ENCODE peak calls at places on chromosomes 12 and 14, in ten cellular contexts. L is GM10248, A is epithelial cell of esophagus, Q is glutamatergic neuron, K is transverse colon, E is WTC11, G is thoracic aorta, H is dorsolateral prefrontal cortex, I is A549, P is GM20000. T is an unnamed sample.

GRCh38 chr12:49969027-49969426 is 3.7 kb upstream of the AQP6 start:
- DNase-seq in L (no peak), A (no peak), Q (no peak), K (no peak), E (no peak), G (no peak), H (no peak), I (no peak), P (no peak), T (no peak)

GRCh38 chr12:39905152-39905551 is 200.7 kb downstream of the SLC2A13 start:
- DNase-seq in L (no peak), A (no peak), Q (no peak), K (peak), E (no peak), G (no peak), H (peak), I (no peak), P (no peak), T (no peak)

GRCh38 chr12:23640754-23641153 is 308.7 kb downstream of the SOX5 start:
- DNase-seq in L (no peak), A (no peak), Q (no peak), K (no peak), E (peak), G (no peak), H (no peak), I (no peak), P (no peak), T (no peak)

GRCh38 chr14:68910540-68910939 is 68.6 kb downstream of the ACTN1 start:
- DNase-seq in L (no peak), A (no peak), Q (no peak), K (no peak), E (no peak), G (no peak), H (no peak), I (no peak), P (no peak), T (peak)

GRCh38 chr14:62189698-62190097 is 427.5 kb downstream of the SNAPC1 start:
- DNase-seq in L (no peak), A (peak), Q (no peak), K (no peak), E (no peak), G (no peak), H (no peak), I (no peak), P (no peak), T (no peak)

GRCh38 chr14:55448146-55448614 is 7.8 kb upstream of the TBPL2 start:
- DNase-seq in L (no peak), A (peak), Q (no peak), K (peak), E (no peak), G (peak), H (no peak), I (peak), P (no peak), T (no peak)

GRCh38 chr12:51333536-51333935 is 9.6 kb upstream of the BIN2 start:
- DNase-seq in L (no peak), A (no peak), Q (no peak), K (no peak), E (no peak), G (no peak), H (no peak), I (no peak), P (no peak), T (no peak)

GRCh38 chr12:125797421-125798175 is 732.4 kb downstream of the AACS start:
- DNase-seq in L (no peak), A (no peak), Q (no peak), K (no peak), E (no peak), G (no peak), H (no peak), I (no peak), P (no peak), T (no peak)

GRCh38 chr14:24401810-24402702 is 3.3 kb downstream of the NYNRIN start:
- DNase-seq in L (no peak), A (no peak), Q (no peak), K (no peak), E (no peak), G (no peak), H (no peak), I (no peak), P (no peak), T (no peak)

GRCh38 chr14:38199768-38200167 is 7.9 kb upstream of the SSTR1 start:
- DNase-seq in L (no peak), A (peak), Q (no peak), K (no peak), E (no peak), G (no peak), H (no peak), I (no peak), P (no peak), T (no peak)

GRCh38 chr12:15044461-15044860 is 71.6 kb downstream of the PDE6H start:
- DNase-seq in L (no peak), A (no peak), Q (no peak), K (no peak), E (no peak), G (no peak), H (no peak), I (no peak), P (no peak), T (no peak)

GRCh38 chr14:98736701-98737338 is 535.2 kb downstream of the BCL11B start:
- DNase-seq in L (no peak), A (no peak), Q (no peak), K (no peak), E (no peak), G (no peak), H (no peak), I (no peak), P (no peak), T (no peak)

GRCh38 chr12:53231859-53232640 is at the start of gene RARG:
- DNase-seq in L (peak), A (peak), Q (no peak), K (peak), E (peak), G (peak), H (no peak), I (peak), P (peak), T (peak)

GRCh38 chr12:50520345-50520744 is 15.6 kb downstream of the DIP2B start:
- DNase-seq in L (no peak), A (no peak), Q (no peak), K (no peak), E (no peak), G (no peak), H (no peak), I (no peak), P (no peak), T (no peak)

GRCh38 chr12:124321556-124322270 is 26.8 kb downstream of the RFLNA start:
- DNase-seq in L (no peak), A (no peak), Q (no peak), K (no peak), E (no peak), G (no peak), H (no peak), I (no peak), P (no peak), T (no peak)

GRCh38 chr12:91326043-91327027 is 143.7 kb upstream of the DCN start:
- DNase-seq in L (peak), A (peak), Q (no peak), K (peak), E (peak), G (peak), H (no peak), I (peak), P (peak), T (peak)

GRCh38 chr12:112303004-112303403 is 79.2 kb downstream of the HECTD4 start:
- DNase-seq in L (peak), A (peak), Q (no peak), K (no peak), E (no peak), G (no peak), H (no peak), I (peak), P (peak), T (peak)

GRCh38 chr12:128091101-128091795 is 175.7 kb upstream of the TMEM132C start:
- DNase-seq in L (no peak), A (no peak), Q (no peak), K (no peak), E (no peak), G (no peak), H (no peak), I (no peak), P (no peak), T (no peak)

GRCh38 chr12:78149459-78149858 is 318.8 kb downstream of the NAV3 start:
- DNase-seq in L (no peak), A (no peak), Q (no peak), K (no peak), E (no peak), G (no peak), H (no peak), I (no peak), P (no peak), T (no peak)

GRCh38 chr12:89884917-89885316 is 176.3 kb upstream of the ATP2B1 start:
- DNase-seq in L (no peak), A (no peak), Q (no peak), K (no peak), E (no peak), G (no peak), H (no peak), I (no peak), P (no peak), T (no peak)

GRCh38 chr12:86496595-86496994 is 240.4 kb upstream of the MGAT4C start:
- DNase-seq in L (no peak), A (peak), Q (no peak), K (no peak), E (no peak), G (no peak), H (no peak), I (no peak), P (no peak), T (no peak)

GRCh38 chr12:43103866-43104265 is 448.1 kb downstream of the ADAMTS20 start:
- DNase-seq in L (no peak), A (no peak), Q (no peak), K (no peak), E (no peak), G (no peak), H (no peak), I (no peak), P (no peak), T (no peak)

GRCh38 chr14:35220920-35221319 is 71.3 kb upstream of the PSMA6 start:
- DNase-seq in L (no peak), A (no peak), Q (no peak), K (no peak), E (no peak), G (no peak), H (no peak), I (no peak), P (no peak), T (no peak)

GRCh38 chr12:111334393-111334915 is 34.4 kb downstream of the PHETA1 start:
- DNase-seq in L (no peak), A (no peak), Q (no peak), K (no peak), E (no peak), G (no peak), H (no peak), I (no peak), P (no peak), T (no peak)

GRCh38 chr14:68759017-68759569 is 33.8 kb downstream of the ZFP36L1 start:
- DNase-seq in L (no peak), A (no peak), Q (no peak), K (no peak), E (no peak), G (no peak), H (no peak), I (no peak), P (no peak), T (no peak)

GRCh38 chr14:106491851-106492250 is 965.5 kb downstream of the TMEM121 start:
- DNase-seq in L (no peak), A (no peak), Q (no peak), K (peak), E (peak), G (no peak), H (no peak), I (no peak), P (no peak), T (peak)

GRCh38 chr12:101740980-101741379 is 1.7 kb upstream of the SYCP3 start:
- DNase-seq in L (no peak), A (peak), Q (no peak), K (no peak), E (no peak), G (no peak), H (no peak), I (no peak), P (no peak), T (no peak)

GRCh38 chr14:24887623-24888304 is 162.2 kb downstream of the STXBP6 start:
- DNase-seq in L (no peak), A (no peak), Q (no peak), K (no peak), E (no peak), G (no peak), H (no peak), I (no peak), P (no peak), T (no peak)

GRCh38 chr12:29711381-29711780 is 72.4 kb downstream of the TMTC1 start:
- DNase-seq in L (no peak), A (no peak), Q (no peak), K (no peak), E (no peak), G (no peak), H (no peak), I (no peak), P (no peak), T (no peak)

GRCh38 chr14:93708311-93708734 is 80.0 kb downstream of the PRIMA1 start:
- DNase-seq in L (no peak), A (no peak), Q (no peak), K (no peak), E (no peak), G (no peak), H (no peak), I (no peak), P (no peak), T (no peak)

GRCh38 chr12:98814254-98814653 is 169.2 kb downstream of the APAF1 start:
- DNase-seq in L (no peak), A (no peak), Q (no peak), K (no peak), E (no peak), G (no peak), H (no peak), I (no peak), P (no peak), T (no peak)

DNA sequence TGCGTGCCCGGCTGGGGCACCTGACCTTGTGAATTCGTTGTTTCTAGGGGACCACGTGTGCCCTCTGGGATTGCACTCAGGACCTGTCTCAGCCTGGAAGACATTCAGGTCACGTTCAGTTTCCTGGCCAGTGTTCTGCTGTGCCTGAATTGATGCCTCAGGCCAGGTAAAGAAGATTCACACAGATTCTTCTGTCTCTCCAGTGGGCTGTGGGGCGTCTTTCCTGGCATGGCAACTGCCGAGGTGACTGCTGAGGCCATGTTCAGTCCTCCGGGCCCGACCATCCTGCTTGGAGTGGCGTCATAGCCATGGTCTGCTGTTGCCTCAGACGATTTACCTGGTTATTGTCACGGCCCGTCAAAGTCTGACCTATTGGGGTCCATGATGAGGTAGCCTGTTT is 13.5 kb downstream of the ZNF605 start:
- DNase-seq in L (no peak), A (no peak), Q (no peak), K (no peak), E (no peak), G (no peak), H (no peak), I (no peak), P (no peak), T (no peak)
- TF ChIP-seq CTCF in L (no peak), A (no peak), Q (no peak), K (no peak), E (no peak), G (no peak), H (no peak), I (no peak), P (no peak), T (no peak)

DNA sequence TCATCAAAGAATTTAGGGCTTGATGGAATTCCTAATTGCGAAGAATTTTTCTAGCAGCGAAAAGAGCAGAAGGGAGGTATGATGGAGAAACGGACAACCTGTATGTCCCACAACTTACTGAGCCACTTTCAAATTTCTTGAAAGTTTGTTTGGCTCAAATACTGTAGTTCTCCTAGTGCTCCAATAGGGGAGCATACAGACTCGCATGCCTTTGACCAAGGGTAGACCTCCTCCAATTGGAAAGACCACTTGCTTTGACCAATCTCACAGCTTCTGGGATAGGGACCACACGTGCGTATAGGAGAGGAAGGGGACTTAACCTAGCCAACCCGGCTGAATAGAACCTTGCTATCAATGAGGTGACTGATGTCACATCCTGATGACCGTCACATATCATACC is 28.6 kb downstream of the SLC35F4 start:
- DNase-seq in L (no peak), A (no peak), Q (no peak), K (no peak), E (no peak), G (no peak), H (no peak), I (no peak), P (no peak), T (no peak)
- TF ChIP-seq CTCF in L (no peak), A (peak), Q (no peak), K (no peak), E (no peak), G (no peak), H (no peak), I (no peak), P (no peak), T (no peak)

DNA sequence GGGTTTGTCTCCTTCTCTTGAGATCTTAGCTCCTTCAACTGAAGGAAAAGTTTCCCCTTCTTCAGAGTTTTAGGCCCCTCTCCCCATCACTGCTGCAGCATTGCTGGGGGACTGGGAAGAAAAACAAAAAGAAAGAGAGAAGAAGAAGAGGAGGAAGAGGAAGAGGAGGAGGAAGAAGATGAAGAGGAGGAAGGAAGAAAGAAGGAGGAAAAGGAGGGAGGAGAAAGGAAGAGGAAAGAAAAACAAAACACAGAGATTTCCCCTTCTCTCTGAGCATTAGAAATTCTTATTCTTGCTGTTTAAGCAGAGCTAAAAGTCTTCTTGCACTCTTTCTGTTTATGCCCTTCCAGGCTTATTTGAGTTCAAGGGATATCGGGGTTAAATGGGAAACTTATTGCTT is 219.8 kb upstream of the AMIGO2 start:
- DNase-seq in L (no peak), A (no peak), Q (no peak), K (no peak), E (no peak), G (no peak), H (no peak), I (no peak), P (no peak), T (no peak)
- TF ChIP-seq CTCF in L (no peak), A (no peak), Q (no peak), K (no peak), E (no peak), G (no peak), H (no peak), I (no peak), P (no peak), T (no peak)

GRCh38 chr12:3526776-3527175 is 35.8 kb downstream of the PRMT8 start:
- DNase-seq in L (no peak), A (no peak), Q (no peak), K (no peak), E (no peak), G (no peak), H (no peak), I (no peak), P (no peak), T (no peak)

GRCh38 chr12:3523728-3524127 is 32.7 kb downstream of the PRMT8 start:
- DNase-seq in L (no peak), A (peak), Q (no peak), K (no peak), E (no peak), G (no peak), H (no peak), I (no peak), P (no peak), T (no peak)

GRCh38 chr12:3520711-3521110 is 29.7 kb downstream of the PRMT8 start:
- DNase-seq in L (no peak), A (peak), Q (no peak), K (no peak), E (no peak), G (no peak), H (no peak), I (no peak), P (no peak), T (no peak)

GRCh38 chr12:3520168-3520567 is 29.2 kb downstream of the PRMT8 start:
- DNase-seq in L (no peak), A (no peak), Q (no peak), K (peak), E (no peak), G (no peak), H (no peak), I (no peak), P (no peak), T (no peak)

GRCh38 chr12:3523058-3523457 is 32.1 kb downstream of the PRMT8 start:
- DNase-seq in L (no peak), A (peak), Q (no peak), K (no peak), E (no peak), G (no peak), H (no peak), I (no peak), P (no peak), T (no peak)
- TF ChIP-seq CTCF in L (no peak), A (peak), Q (no peak), K (no peak), E (no peak), G (no peak), H (no peak), I (no peak), P (no peak), T (no peak)

GRCh38 chr12:11722071-11722470 is 72.6 kb downstream of the ETV6 start:
- DNase-seq in L (no peak), A (no peak), Q (no peak), K (no peak), E (no peak), G (no peak), H (no peak), I (no peak), P (no peak), T (no peak)
- TF ChIP-seq CTCF in L (no peak), A (no peak), Q (no peak), K (no peak), E (no peak), G (no peak), H (no peak), I (no peak), P (no peak), T (no peak)

DNA sequence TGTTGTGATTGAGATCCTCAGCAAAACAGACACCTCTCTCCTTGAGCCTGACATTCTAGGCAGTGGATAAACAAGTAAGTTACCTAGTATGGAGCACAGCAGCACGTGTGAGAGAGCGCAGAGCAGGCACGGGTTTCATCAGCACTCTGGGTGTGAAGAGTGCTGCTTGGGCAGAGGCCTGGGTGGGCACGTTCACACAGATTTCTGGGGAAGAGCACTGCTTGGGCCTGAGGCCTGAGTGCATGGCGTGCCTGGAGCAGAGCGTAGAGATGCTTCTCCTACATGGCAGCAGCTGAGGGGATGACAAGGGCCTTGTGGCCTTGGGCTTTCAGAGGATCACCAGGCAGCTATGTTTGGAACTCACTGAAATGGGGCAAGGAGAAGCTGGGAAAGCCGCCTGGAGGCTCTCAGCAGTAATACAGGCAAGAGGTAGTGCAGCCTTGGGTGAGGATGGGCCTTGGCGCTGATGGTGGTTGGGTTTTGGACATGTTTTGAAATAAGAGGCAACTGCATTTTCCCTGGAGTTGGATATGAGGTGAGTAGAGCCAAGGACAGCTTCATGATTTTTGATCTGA is 17.6 kb downstream of the CKB start:
- DNase-seq in L (no peak), A (no peak), Q (no peak), K (no peak), E (no peak), G (no peak), H (no peak), I (no peak), P (no peak), T (no peak)
- TF ChIP-seq CTCF in L (no peak), A (peak), Q (peak), K (no peak), E (no peak), G (no peak), H (no peak), I (no peak), P (no peak), T (no peak)

GRCh38 chr12:122834229-122834920 is 882 bp upstream of the HIP1R start:
- DNase-seq in L (no peak), A (peak), Q (peak), K (peak), E (peak), G (no peak), H (peak), I (peak), P (peak), T (peak)
- TF ChIP-seq CTCF in L (no peak), A (peak), Q (no peak), K (no peak), E (no peak), G (no peak), H (peak), I (peak), P (no peak), T (no peak)

GRCh38 chr14:49966304-49966809 is 73.5 kb downstream of the ARF6 start:
- DNase-seq in L (no peak), A (peak), Q (no peak), K (peak), E (no peak), G (no peak), H (no peak), I (peak), P (no peak), T (no peak)

GRCh38 chr14:49960453-49960852 is 67.6 kb downstream of the ARF6 start:
- DNase-seq in L (no peak), A (peak), Q (no peak), K (no peak), E (no peak), G (no peak), H (no peak), I (no peak), P (no peak), T (no peak)

GRCh38 chr14:49959822-49960408 is 67.0 kb downstream of the ARF6 start:
- DNase-seq in L (peak), A (peak), Q (no peak), K (peak), E (no peak), G (no peak), H (no peak), I (no peak), P (peak), T (peak)

GRCh38 chr14:49961270-49962222 is 68.7 kb downstream of the ARF6 start:
- DNase-seq in L (peak), A (peak), Q (no peak), K (no peak), E (no peak), G (no peak), H (no peak), I (no peak), P (peak), T (peak)

GRCh38 chr14:49962616-49963015 is 69.7 kb downstream of the ARF6 start:
- DNase-seq in L (peak), A (peak), Q (no peak), K (peak), E (no peak), G (no peak), H (no peak), I (no peak), P (peak), T (peak)
- TF ChIP-seq CTCF in L (no peak), A (no peak), Q (no peak), K (no peak), E (no peak), G (no peak), H (no peak), I (no peak), P (no peak), T (no peak)